ENCODE peak calls at places on chromosomes 16 and 17, in four cellular contexts. One of them, this sample, is unnamed.

GRCh38 chr16:30927789-30928378 is 4.5 kb downstream of the FBXL19 start:
- DNase-seq in GM12878: peak; percentile 35
- DNase-seq in K562: peak; percentile 48
- DNase-seq in HepG2: peak; percentile 61
- DNase-seq in this sample: peak; percentile 47

GRCh38 chr17:42387663-42388380 is 420 bp downstream of the STAT3 start:
- DNase-seq in GM12878: no peak
- DNase-seq in K562: peak; percentile 42
- DNase-seq in HepG2: no peak
- DNase-seq in this sample: no peak

GRCh38 chr17:76536511-76537287 is 810 bp downstream of the CYGB start:
- DNase-seq in GM12878: no peak
- DNase-seq in K562: no peak
- DNase-seq in HepG2: no peak
- DNase-seq in this sample: no peak

GRCh38 chr16:23423496-23424049 is 29.4 kb downstream of the COG7 start:
- DNase-seq in GM12878: no peak
- DNase-seq in K562: no peak
- DNase-seq in HepG2: peak; percentile 21
- DNase-seq in this sample: peak; percentile 60

GRCh38 chr17:51016099-51016498 is 104.6 kb downstream of the SPAG9 start:
- DNase-seq in GM12878: no peak
- DNase-seq in K562: no peak
- DNase-seq in HepG2: no peak
- DNase-seq in this sample: no peak

GRCh38 chr17:55281592-55282378 is 17.0 kb downstream of the HLF start:
- DNase-seq in GM12878: no peak
- DNase-seq in K562: no peak
- DNase-seq in HepG2: no peak
- DNase-seq in this sample: no peak

GRCh38 chr17:82655038-82655479 is 6.8 kb upstream of the WDR45B start:
- DNase-seq in GM12878: no peak
- DNase-seq in K562: no peak
- DNase-seq in HepG2: no peak
- DNase-seq in this sample: peak; percentile 48

GRCh38 chr17:77558846-77559626 is 399.5 kb upstream of the TNRC6C start:
- DNase-seq in GM12878: no peak
- DNase-seq in K562: no peak
- DNase-seq in HepG2: peak; percentile 58
- DNase-seq in this sample: no peak

GRCh38 chr17:58161566-58161965 is 5.2 kb upstream of the OR4D2 start:
- DNase-seq in GM12878: no peak
- DNase-seq in K562: no peak
- DNase-seq in HepG2: no peak
- DNase-seq in this sample: no peak

GRCh38 chr16:89241187-89242003 is 23.9 kb downstream of the ZNF778 start:
- DNase-seq in GM12878: peak; percentile 57
- DNase-seq in K562: peak; percentile 77
- DNase-seq in HepG2: peak; percentile 82
- DNase-seq in this sample: peak; percentile 81

GRCh38 chr16:11114366-11115164 is 141.4 kb downstream of the SOCS1 start:
- DNase-seq in GM12878: no peak
- DNase-seq in K562: no peak
- DNase-seq in HepG2: no peak
- DNase-seq in this sample: no peak
- TF ChIP-seq CHD4 in GM12878: no peak
- TF ChIP-seq CHD4 in K562: no peak
- TF ChIP-seq CHD4 in HepG2: no peak
- TF ChIP-seq CHD4 in this sample: no peak

GRCh38 chr16:83781-84615 is 6.0 kb downstream of the MPG start:
- DNase-seq in GM12878: no peak
- DNase-seq in K562: no peak
- DNase-seq in HepG2: no peak
- DNase-seq in this sample: no peak
- TF ChIP-seq CHD4 in GM12878: no peak
- TF ChIP-seq CHD4 in K562: no peak
- TF ChIP-seq CHD4 in HepG2: no peak
- TF ChIP-seq CHD4 in this sample: no peak

DNA sequence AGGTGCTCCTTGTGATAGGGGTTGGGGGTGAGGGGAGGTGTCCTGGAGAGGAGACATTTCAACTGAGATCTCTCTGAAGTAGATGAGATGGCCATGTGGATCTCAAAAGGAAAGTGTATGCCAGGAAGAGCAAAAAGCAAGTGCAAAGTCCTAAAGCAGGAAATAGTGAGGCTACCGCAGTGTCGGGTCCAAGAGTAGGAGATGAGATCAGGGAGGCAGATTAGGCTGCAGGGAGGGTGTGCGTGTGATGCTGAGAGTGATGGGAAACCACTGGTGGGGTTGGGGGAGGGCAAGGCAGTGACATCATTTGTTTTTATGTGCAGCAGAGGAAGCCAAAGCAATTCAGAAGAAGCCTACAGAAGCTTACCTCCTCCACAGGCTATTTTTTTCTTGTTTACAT is 28.5 kb downstream of the CDH13 start:
- DNase-seq in GM12878: peak; percentile 50
- DNase-seq in K562: no peak
- DNase-seq in HepG2: no peak
- DNase-seq in this sample: no peak
- TF ChIP-seq CHD4 in GM12878: no peak
- TF ChIP-seq CHD4 in K562: no peak
- TF ChIP-seq CHD4 in HepG2: no peak
- TF ChIP-seq CHD4 in this sample: no peak

DNA sequence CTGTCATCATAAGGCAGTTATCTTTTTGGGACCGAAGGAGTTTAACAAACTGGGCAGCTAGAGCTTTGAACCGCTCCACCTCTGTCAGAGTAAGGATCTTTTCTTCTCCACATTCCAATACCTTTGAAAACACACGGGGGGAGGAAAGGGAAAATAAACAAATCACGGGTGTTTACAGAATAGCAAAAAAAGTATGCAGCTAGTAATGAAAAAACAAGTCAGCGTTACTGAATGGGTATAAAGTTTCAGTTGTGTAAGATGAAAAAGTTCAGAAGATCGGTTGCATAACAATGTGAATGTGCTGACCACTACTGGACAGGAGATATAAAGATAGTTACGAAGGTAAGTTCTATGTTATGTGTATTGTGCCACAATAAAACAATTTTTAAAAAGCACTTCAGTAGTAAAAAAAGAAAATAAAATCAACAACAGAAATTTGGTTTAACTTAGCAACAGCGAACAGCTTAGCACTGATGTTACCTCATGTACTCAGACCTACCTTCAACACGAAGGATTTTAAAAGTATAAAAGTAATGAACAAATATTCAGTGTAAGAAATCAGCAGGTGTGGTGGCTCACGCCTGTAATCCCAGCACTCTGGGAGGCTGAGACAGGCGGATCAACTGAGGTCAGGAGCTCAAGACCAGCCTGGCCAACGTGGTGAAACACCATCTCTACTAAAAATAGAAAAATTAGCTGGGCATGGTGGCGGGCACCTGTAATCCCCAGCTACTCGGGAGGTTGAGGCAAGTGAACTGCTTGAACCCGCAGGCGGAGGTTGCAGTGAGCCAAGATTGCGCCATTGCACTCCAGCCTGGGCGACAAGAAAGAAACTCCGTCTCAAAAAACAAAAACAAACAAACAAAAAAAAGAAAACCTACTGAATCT is 34.3 kb downstream of the MARF1 start:
- DNase-seq in GM12878: no peak
- DNase-seq in K562: no peak
- DNase-seq in HepG2: peak; percentile 90
- DNase-seq in this sample: no peak
- TF ChIP-seq CHD4 in GM12878: no peak
- TF ChIP-seq CHD4 in K562: no peak
- TF ChIP-seq CHD4 in HepG2: no peak
- TF ChIP-seq CHD4 in this sample: no peak

GRCh38 chr17:48646183-48647102 is 20.3 kb upstream of the HOXB9 start:
- DNase-seq in GM12878: no peak
- DNase-seq in K562: peak; percentile 76
- DNase-seq in HepG2: no peak
- DNase-seq in this sample: peak; percentile 64
- TF ChIP-seq CHD4 in GM12878: no peak
- TF ChIP-seq CHD4 in K562: no peak
- TF ChIP-seq CHD4 in HepG2: no peak
- TF ChIP-seq CHD4 in this sample: no peak

This sample was measured in A549.